ENCODE peak calls at places on chromosomes 13 and 19, in ten cellular contexts. O, Z, Y, B, V, N, E, C, M and A are unnamed samples.

GRCh38 chr19:6724631-6725185 is 4.3 kb upstream of the C3 start:
- DNase-seq in O (no peak), Z (no peak), Y (no peak), B (no peak), V (no peak), N (peak), E (no peak), C (no peak), M (no peak), A (no peak)

GRCh38 chr19:55552620-55553019 is 7.3 kb upstream of the SBK3 start:
- DNase-seq in O (no peak), Z (peak), Y (no peak), B (peak), V (no peak), N (no peak), E (no peak), C (no peak), M (no peak), A (no peak)

GRCh38 chr19:35908010-35908441 is at the start of gene TYROBP:
- DNase-seq in O (no peak), Z (no peak), Y (no peak), B (no peak), V (no peak), N (peak), E (no peak), C (no peak), M (no peak), A (no peak)

GRCh38 chr19:50564229-50565105 is 3.8 kb downstream of the LRRC4B start:
- DNase-seq in O (no peak), Z (no peak), Y (no peak), B (no peak), V (no peak), N (peak), E (no peak), C (no peak), M (no peak), A (no peak)

GRCh38 chr13:34751492-34751891 is 190.6 kb upstream of the NBEA start:
- DNase-seq in O (no peak), Z (no peak), Y (no peak), B (no peak), V (no peak), N (no peak), E (no peak), C (no peak), M (no peak), A (no peak)

GRCh38 chr13:54174001-54174400 is 1145.4 kb downstream of the OLFM4 start:
- DNase-seq in O (no peak), Z (no peak), Y (no peak), B (no peak), V (no peak), N (no peak), E (no peak), C (no peak), M (no peak), A (no peak)

GRCh38 chr19:11180346-11180745 is 17.0 kb downstream of the KANK2 start:
- DNase-seq in O (no peak), Z (no peak), Y (no peak), B (no peak), V (no peak), N (no peak), E (no peak), C (no peak), M (no peak), A (no peak)

GRCh38 chr19:1042689-1043511 is 3.0 kb downstream of the ABCA7 start:
- DNase-seq in O (no peak), Z (no peak), Y (no peak), B (no peak), V (no peak), N (peak), E (no peak), C (no peak), M (no peak), A (no peak)

GRCh38 chr13:68439821-68440220 is 1209.7 kb upstream of the PCDH9 start:
- DNase-seq in O (no peak), Z (peak), Y (no peak), B (no peak), V (no peak), N (no peak), E (no peak), C (peak), M (no peak), A (no peak)

GRCh38 chr13:26872444-26873173 is 112.0 kb upstream of the GPR12 start:
- DNase-seq in O (no peak), Z (no peak), Y (peak), B (peak), V (peak), N (no peak), E (no peak), C (no peak), M (peak), A (no peak)

GRCh38 chr19:5128251-5128931 is 159.5 kb downstream of the KDM4B start:
- DNase-seq in O (no peak), Z (peak), Y (peak), B (peak), V (no peak), N (peak), E (peak), C (no peak), M (peak), A (no peak)

GRCh38 chr19:13892885-13893284 is 13.0 kb downstream of the BRME1 start:
- DNase-seq in O (no peak), Z (no peak), Y (no peak), B (no peak), V (no peak), N (no peak), E (no peak), C (peak), M (no peak), A (no peak)

GRCh38 chr13:72890546-72890945 is 108.6 kb downstream of the PIBF1 start:
- DNase-seq in O (no peak), Z (no peak), Y (no peak), B (no peak), V (no peak), N (no peak), E (no peak), C (no peak), M (no peak), A (no peak)

GRCh38 chr19:9935409-9936062 is 779 bp downstream of the OLFM2 start:
- DNase-seq in O (no peak), Z (no peak), Y (peak), B (no peak), V (no peak), N (no peak), E (no peak), C (no peak), M (peak), A (no peak)

GRCh38 chr19:55440411-55441105 is 2.5 kb downstream of the SHISA7 start:
- DNase-seq in O (no peak), Z (no peak), Y (peak), B (no peak), V (no peak), N (no peak), E (no peak), C (no peak), M (no peak), A (no peak)

GRCh38 chr13:59531571-59532091 is 632.1 kb downstream of the DIAPH3 start:
- DNase-seq in O (peak), Z (peak), Y (peak), B (peak), V (no peak), N (peak), E (peak), C (no peak), M (peak), A (no peak)

GRCh38 chr13:49110122-49110831 is 109.9 kb upstream of the MLNR start:
- DNase-seq in O (peak), Z (peak), Y (peak), B (peak), V (peak), N (peak), E (peak), C (peak), M (peak), A (peak)

GRCh38 chr19:48330012-48330681 is 4.8 kb downstream of the EMP3 start:
- DNase-seq in O (peak), Z (peak), Y (peak), B (no peak), V (peak), N (peak), E (peak), C (no peak), M (peak), A (no peak)

GRCh38 chr19:719636-720377 is 11.1 kb downstream of the PALM start:
- DNase-seq in O (no peak), Z (no peak), Y (no peak), B (no peak), V (no peak), N (no peak), E (no peak), C (no peak), M (no peak), A (no peak)

GRCh38 chr13:95714142-95714832 is 37.3 kb downstream of the DNAJC3 start:
- DNase-seq in O (no peak), Z (peak), Y (no peak), B (peak), V (no peak), N (no peak), E (no peak), C (peak), M (no peak), A (no peak)

GRCh38 chr13:33224686-33225085 is 60.9 kb downstream of the STARD13 start:
- DNase-seq in O (no peak), Z (peak), Y (no peak), B (peak), V (no peak), N (no peak), E (no peak), C (no peak), M (no peak), A (no peak)

GRCh38 chr13:113141591-113141950 is 16.9 kb upstream of the PROZ start:
- DNase-seq in O (peak), Z (no peak), Y (no peak), B (no peak), V (no peak), N (no peak), E (no peak), C (no peak), M (no peak), A (no peak)

GRCh38 chr19:48443262-48443661 is 2.5 kb upstream of the GRWD1 start:
- DNase-seq in O (no peak), Z (no peak), Y (peak), B (no peak), V (no peak), N (no peak), E (no peak), C (no peak), M (peak), A (no peak)

GRCh38 chr19:13846533-13847032 is 30.4 kb upstream of the NANOS3 start:
- DNase-seq in O (peak), Z (peak), Y (peak), B (peak), V (peak), N (peak), E (peak), C (peak), M (peak), A (peak)

GRCh38 chr19:8304841-8305621 is 3.1 kb downstream of the CD320 start:
- DNase-seq in O (peak), Z (no peak), Y (peak), B (no peak), V (peak), N (peak), E (peak), C (peak), M (no peak), A (peak)

GRCh38 chr13:30429721-30430694 is 7.7 kb downstream of the UBE2L5 start:
- DNase-seq in O (no peak), Z (peak), Y (no peak), B (peak), V (no peak), N (no peak), E (no peak), C (peak), M (no peak), A (no peak)

GRCh38 chr19:21463449-21464105 is 41.8 kb upstream of the ZNF429 start:
- DNase-seq in O (no peak), Z (peak), Y (peak), B (no peak), V (no peak), N (peak), E (no peak), C (no peak), M (peak), A (no peak)

GRCh38 chr13:45331981-45332830 is 8.8 kb downstream of the TPT1 start:
- DNase-seq in O (no peak), Z (peak), Y (no peak), B (peak), V (no peak), N (no peak), E (no peak), C (peak), M (no peak), A (no peak)
- H3K27ac ChIP-seq in O (peak), Z (peak), Y (peak), B (peak), V (no peak), N (peak), E (peak), C (peak), M (peak), A (no peak)

DNA sequence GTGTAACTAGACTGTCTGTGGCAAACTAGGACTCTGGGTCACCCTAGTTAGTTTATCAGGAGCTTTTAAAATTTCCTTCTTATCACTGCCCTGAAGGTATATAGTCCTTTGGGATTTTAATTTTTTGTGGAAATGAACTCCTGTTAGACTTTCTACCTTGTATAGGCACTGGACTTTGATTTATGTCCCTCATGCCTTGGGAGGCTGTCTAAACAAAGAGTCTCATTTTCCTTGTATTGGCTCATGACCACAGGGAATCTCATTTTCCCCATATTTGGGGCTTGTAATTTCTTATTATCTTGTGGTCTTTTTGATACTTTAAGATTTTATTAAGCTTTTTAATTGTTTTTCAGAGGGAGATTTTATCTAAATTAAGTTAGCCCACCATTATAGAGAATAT is 21.4 kb downstream of the KCTD4 start:
- DNase-seq in O (no peak), Z (peak), Y (no peak), B (peak), V (no peak), N (no peak), E (no peak), C (no peak), M (no peak), A (no peak)
- H3K27ac ChIP-seq in O (no peak), Z (peak), Y (no peak), B (peak), V (no peak), N (no peak), E (no peak), C (no peak), M (no peak), A (no peak)

GRCh38 chr19:54388001-54388802 is 23.5 kb upstream of the LAIR1 start:
- DNase-seq in O (no peak), Z (no peak), Y (no peak), B (no peak), V (peak), N (no peak), E (no peak), C (no peak), M (peak), A (no peak)
- H3K27ac ChIP-seq in O (no peak), Z (no peak), Y (no peak), B (no peak), V (no peak), N (no peak), E (no peak), C (no peak), M (peak), A (no peak)

DNA sequence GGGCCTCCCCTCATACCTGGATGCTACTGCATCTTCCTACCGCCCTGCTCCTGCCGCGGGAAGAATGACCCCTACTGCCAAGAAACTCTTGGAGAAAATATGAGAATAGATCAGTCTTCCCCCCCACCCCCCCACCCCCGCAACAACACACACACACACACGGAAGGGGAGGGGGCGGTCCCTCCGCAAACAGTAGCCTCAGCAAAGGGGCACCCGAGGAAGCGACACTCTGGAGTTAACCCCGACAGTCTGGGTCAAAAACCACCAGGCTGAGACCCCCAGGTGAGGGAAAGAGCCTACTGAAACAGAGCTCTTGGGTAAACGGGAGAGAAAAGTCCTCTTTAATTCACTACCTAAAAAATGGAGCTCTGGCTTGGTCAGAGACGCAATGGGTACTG is 1.2 kb downstream of the MED26 start:
- DNase-seq in O (no peak), Z (peak), Y (peak), B (no peak), V (no peak), N (peak), E (no peak), C (no peak), M (no peak), A (no peak)
- H3K27ac ChIP-seq in O (peak), Z (peak), Y (no peak), B (peak), V (peak), N (peak), E (peak), C (no peak), M (peak), A (peak)

DNA sequence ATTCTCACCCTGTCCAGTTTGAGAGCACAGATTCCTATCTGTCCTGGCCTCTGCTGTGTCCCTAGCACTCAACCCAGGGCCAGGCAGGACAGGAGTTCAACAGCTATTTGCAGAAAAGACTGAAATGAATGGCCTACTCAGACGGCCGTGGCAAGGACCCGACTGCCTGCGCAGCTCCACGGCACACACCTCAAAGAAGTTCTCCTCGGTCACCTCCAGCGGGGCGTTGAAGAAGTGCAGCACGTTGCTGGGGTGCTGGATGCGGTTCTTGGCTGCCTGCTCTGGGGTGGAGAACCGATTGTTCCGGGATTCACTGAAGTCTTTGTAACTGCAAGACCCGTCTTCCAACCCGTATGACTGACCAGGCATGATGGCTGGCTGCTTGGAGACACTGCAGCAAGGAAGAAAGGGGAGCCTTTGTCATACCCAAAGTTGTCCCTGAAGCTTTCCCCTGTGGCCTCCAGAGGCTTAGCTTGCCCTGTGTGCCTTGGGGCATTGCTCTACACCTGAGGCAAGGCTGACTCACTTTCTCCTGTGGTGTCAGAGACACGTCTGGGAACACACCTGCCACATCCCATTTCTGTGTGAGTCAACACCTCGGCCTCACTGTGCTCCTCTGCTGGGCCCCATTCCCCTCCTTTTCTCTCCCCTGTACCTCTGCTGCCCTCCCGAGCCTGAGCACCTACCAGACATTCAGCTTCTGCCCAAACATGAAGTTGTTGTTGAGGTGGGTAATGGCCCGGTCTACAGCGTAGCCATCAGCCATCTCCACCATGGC is 6.8 kb upstream of the ECH1 start:
- DNase-seq in O (no peak), Z (no peak), Y (no peak), B (no peak), V (no peak), N (peak), E (peak), C (peak), M (peak), A (no peak)
- H3K27ac ChIP-seq in O (peak), Z (no peak), Y (no peak), B (no peak), V (no peak), N (peak), E (peak), C (peak), M (peak), A (peak)

DNA sequence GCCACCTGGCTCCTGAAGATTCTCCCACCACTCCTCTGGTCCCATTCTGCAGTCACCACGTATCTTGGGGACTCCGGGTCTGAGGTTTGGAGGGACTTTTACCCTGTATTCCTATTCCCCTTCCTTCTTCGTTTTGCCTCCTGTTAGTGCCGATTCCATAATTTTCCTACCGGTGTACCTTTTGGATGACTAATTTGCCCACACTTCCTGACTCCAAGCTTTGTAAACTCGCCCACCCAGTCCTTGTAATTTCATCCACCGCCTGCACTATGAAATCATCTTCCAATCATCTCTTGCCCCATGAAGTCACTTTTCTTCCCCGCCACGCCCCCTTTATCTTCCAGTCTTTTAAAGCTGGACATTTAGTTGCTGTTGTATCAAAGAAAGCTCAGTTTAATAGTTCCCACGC is 572 bp downstream of the UCHL3 start:
- DNase-seq in O (no peak), Z (peak), Y (peak), B (peak), V (peak), N (no peak), E (no peak), C (peak), M (peak), A (no peak)
- H3K27ac ChIP-seq in O (peak), Z (peak), Y (no peak), B (peak), V (peak), N (peak), E (peak), C (peak), M (peak), A (peak)

GRCh38 chr19:45994456-45994988 is 745 bp upstream of the CCDC61 start:
- DNase-seq in O (no peak), Z (peak), Y (no peak), B (no peak), V (no peak), N (no peak), E (no peak), C (no peak), M (no peak), A (no peak)
- H3K27ac ChIP-seq in O (no peak), Z (no peak), Y (no peak), B (no peak), V (no peak), N (peak), E (peak), C (peak), M (peak), A (no peak)

DNA sequence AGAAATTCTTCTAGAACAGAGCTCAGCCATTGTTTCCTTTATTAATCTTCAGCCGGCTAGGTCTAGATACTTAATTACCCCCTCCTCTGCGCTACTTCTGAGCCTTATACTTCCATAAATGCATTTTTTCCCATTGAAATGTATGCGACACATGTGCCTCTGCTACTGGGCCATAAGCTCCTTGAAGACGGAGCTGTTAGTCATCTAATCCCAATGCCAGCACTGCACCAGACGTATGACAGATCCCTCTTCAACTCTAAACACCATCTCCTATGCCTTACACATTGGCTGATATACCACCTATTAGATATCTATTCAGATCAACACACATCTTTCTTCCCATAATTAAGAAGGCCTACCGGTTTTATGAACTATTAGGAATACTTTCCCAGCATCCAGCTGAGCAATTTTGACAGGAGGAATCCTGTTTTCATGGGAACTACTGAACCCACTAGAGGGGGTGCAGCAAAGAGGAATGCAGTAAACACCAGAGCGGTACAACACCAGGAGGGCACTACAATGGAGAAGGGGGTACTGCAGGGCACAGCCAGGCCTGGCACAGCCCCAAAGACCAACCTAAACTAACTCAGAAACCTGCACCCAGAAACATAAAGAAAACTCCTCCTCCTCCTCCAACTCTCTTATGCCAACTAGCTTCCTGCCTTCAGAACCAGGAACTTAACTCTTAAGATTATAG is 18.8 kb downstream of the STK24 start:
- DNase-seq in O (no peak), Z (peak), Y (no peak), B (peak), V (no peak), N (no peak), E (no peak), C (no peak), M (no peak), A (no peak)
- H3K27ac ChIP-seq in O (no peak), Z (no peak), Y (no peak), B (no peak), V (no peak), N (no peak), E (no peak), C (no peak), M (peak), A (no peak)